ENCODE peak calls at places on chromosome 9, in five cellular contexts. S is NAMALWA, B is mesenchymal stem cell, J is astrocyte of the spinal cord, X is retina. G is an unnamed sample.

GRCh38 chr9:136748656-136749551 is 579 bp upstream of the LCN6 start:
- DNase-seq in S (no peak), B (no peak), J (no peak), X (no peak), G (no peak)

GRCh38 chr9:37382982-37383357 is 39.5 kb upstream of the GRHPR start:
- DNase-seq in S (no peak), B (no peak), J (no peak), X (no peak), G (no peak)

GRCh38 chr9:68905129-68905528 is 108.8 kb downstream of the PRKACG start:
- DNase-seq in S (no peak), B (no peak), J (no peak), X (no peak), G (no peak)

GRCh38 chr9:93116049-93116961 is 17.7 kb downstream of the NINJ1 start:
- DNase-seq in S (no peak), B (peak; percentile 90), J (no peak), X (no peak), G (no peak)

GRCh38 chr9:129408535-129409215 is 212.2 kb downstream of the C9orf50 start:
- DNase-seq in S (no peak), B (no peak), J (no peak), X (peak; percentile 51), G (no peak)

GRCh38 chr9:120946259-120946658 is 19.7 kb upstream of the TRAF1 start:
- DNase-seq in S (no peak), B (no peak), J (peak; percentile 50), X (no peak), G (peak; percentile 50)

GRCh38 chr9:69627301-69627700 is 44.9 kb downstream of the APBA1 start:
- DNase-seq in S (no peak), B (no peak), J (no peak), X (no peak), G (no peak)

GRCh38 chr9:138008081-138008841 is 130.7 kb downstream of the CACNA1B start:
- DNase-seq in S (no peak), B (no peak), J (no peak), X (no peak), G (no peak)

GRCh38 chr9:129384138-129384886 is 206.3 kb upstream of the IER5L start:
- DNase-seq in S (no peak), B (no peak), J (no peak), X (no peak), G (no peak)

GRCh38 chr9:120412425-120412951 is 167.5 kb downstream of the CDK5RAP2 start:
- DNase-seq in S (no peak), B (peak; percentile 71), J (peak; percentile 63), X (no peak), G (no peak)

GRCh38 chr9:97529363-97530076 is 28.1 kb downstream of the TMOD1 start:
- DNase-seq in S (no peak), B (peak; percentile 47), J (no peak), X (no peak), G (no peak)